ENCODE peak calls at places on chromosome 1, in six cellular contexts. S, G, N, Q, F and C are unnamed samples.

GRCh38 chr1:201436461-201436860 is 14.9 kb upstream of the TNNI1 start:
- DNase-seq in S (no peak), F (no peak), G (no peak), N (no peak), Q (no peak), C (no peak)

GRCh38 chr1:95086949-95087533 is 14.3 kb upstream of the ALG14 start:
- DNase-seq in N (no peak), F (peak), S (no peak), Q (peak), G (peak), C (peak)

GRCh38 chr1:230414694-230415093 is 11.4 kb downstream of the PGBD5 start:
- DNase-seq in F (no peak), N (no peak), Q (no peak), S (no peak), G (no peak), C (no peak)

GRCh38 chr1:27436204-27437159 is 44.1 kb downstream of the GPR3 start:
- DNase-seq in F (peak), S (no peak), N (peak), Q (peak), G (peak), C (peak)

GRCh38 chr1:71521655-71522264 is 440.9 kb upstream of the ZRANB2 start:
- DNase-seq in S (peak), N (peak), F (peak), G (peak), Q (peak), C (peak)

GRCh38 chr1:27563407-27564263 is 40.3 kb downstream of the AHDC1 start:
- DNase-seq in S (peak), Q (no peak), F (peak), G (no peak), N (no peak), C (no peak)

GRCh38 chr1:234773936-234774677 is 164.1 kb upstream of the IRF2BP2 start:
- DNase-seq in G (no peak), S (no peak), Q (no peak), N (no peak), F (no peak), C (no peak)

GRCh38 chr1:91402023-91402422 is 2.6 kb downstream of the HFM1 start:
- DNase-seq in G (peak), F (peak), Q (peak), S (no peak), N (no peak), C (peak)

GRCh38 chr1:244735854-244736561 is 83.1 kb downstream of the DESI2 start:
- DNase-seq in Q (no peak), S (no peak), F (peak), G (no peak), N (no peak), C (no peak)

GRCh38 chr1:16967095-16967567 is 13.3 kb downstream of the MFAP2 start:
- DNase-seq in S (peak), G (no peak), N (no peak), Q (peak), F (peak), C (no peak)

GRCh38 chr1:56394298-56394697 is 185.1 kb downstream of the PLPP3 start:
- DNase-seq in S (no peak), N (no peak), Q (no peak), F (peak), G (no peak), C (no peak)

GRCh38 chr1:205827623-205828022 is 14.6 kb upstream of the SLC41A1 start:
- DNase-seq in Q (no peak), N (no peak), G (no peak), F (no peak), S (no peak), C (no peak)

GRCh38 chr1:201064806-201065205 is 41.3 kb upstream of the KIF21B start:
- DNase-seq in S (no peak), F (no peak), N (no peak), G (no peak), Q (no peak), C (no peak)

GRCh38 chr1:227788279-227789041 is 27.0 kb upstream of the PRSS38 start:
- DNase-seq in G (no peak), S (no peak), F (no peak), N (no peak), Q (peak), C (peak)

GRCh38 chr1:171910786-171911185 is 69.5 kb downstream of the DNM3 start:
- DNase-seq in F (peak), N (no peak), S (no peak), G (no peak), Q (peak), C (no peak)

GRCh38 chr1:59976194-59977074 is 49.9 kb upstream of the CYP2J2 start:
- DNase-seq in Q (peak), F (peak), N (peak), G (peak), S (peak), C (peak)

GRCh38 chr1:52918201-52918600 is 3.3 kb downstream of the ECHDC2 start:
- DNase-seq in F (no peak), G (no peak), S (no peak), N (no peak), Q (no peak), C (no peak)

GRCh38 chr1:115457295-115457694 is 119.2 kb upstream of the NGF start:
- DNase-seq in F (peak), G (no peak), N (no peak), Q (no peak), S (no peak), C (no peak)

GRCh38 chr1:41479000-41479807 is 5.3 kb downstream of the EDN2 start:
- DNase-seq in S (peak), N (no peak), G (no peak), Q (no peak), F (peak), C (no peak)

GRCh38 chr1:42646056-42646455 is 12.2 kb upstream of the PPIH start:
- DNase-seq in Q (no peak), S (no peak), F (no peak), N (no peak), G (no peak), C (no peak)

GRCh38 chr1:113874017-113874879 is 2.7 kb upstream of the PTPN22 start:
- DNase-seq in Q (peak), F (peak), G (peak), N (no peak), S (no peak), C (peak)

GRCh38 chr1:246787781-246788513 is 63.7 kb downstream of the SCCPDH start:
- DNase-seq in S (no peak), N (no peak), Q (no peak), G (no peak), F (no peak), C (no peak)

GRCh38 chr1:6864166-6864565 is 78.9 kb downstream of the CAMTA1 start:
- DNase-seq in S (peak), Q (peak), N (no peak), F (peak), G (no peak), C (no peak)

GRCh38 chr1:92365378-92366044 is 66.7 kb downstream of the RPAP2 start:
- DNase-seq in Q (no peak), G (peak), F (no peak), N (no peak), S (no peak), C (no peak)

GRCh38 chr1:53362270-53362669 is 34.4 kb upstream of the LRP8 start:
- DNase-seq in F (no peak), G (no peak), N (no peak), S (no peak), Q (no peak), C (no peak)

GRCh38 chr1:236800002-236800620 is 5.0 kb downstream of the MTR start:
- DNase-seq in Q (peak), S (no peak), N (no peak), F (peak), G (peak), C (peak)

GRCh38 chr1:60695633-60696032 is 386.7 kb upstream of the NFIA start:
- DNase-seq in N (no peak), Q (no peak), G (no peak), F (no peak), S (no peak), C (no peak)

GRCh38 chr1:244365821-244366220 is 85.9 kb downstream of the ADSS2 start:
- DNase-seq in N (no peak), S (no peak), G (no peak), Q (no peak), F (no peak), C (no peak)

GRCh38 chr1:110361856-110362255 is 22.7 kb downstream of the RBM15 start:
- DNase-seq in S (no peak), N (no peak), G (no peak), Q (no peak), F (no peak), C (no peak)
- TF ChIP-seq CTCF in S (no peak), N (no peak), G (no peak), Q (no peak), F (no peak), C (no peak)

GRCh38 chr1:80441664-80442063 is 1359.1 kb upstream of the ADGRL2 start:
- DNase-seq in Q (no peak), F (no peak), G (no peak), N (no peak), S (no peak), C (no peak)
- TF ChIP-seq CTCF in Q (no peak), F (no peak), G (no peak), N (no peak), S (no peak), C (no peak)

DNA sequence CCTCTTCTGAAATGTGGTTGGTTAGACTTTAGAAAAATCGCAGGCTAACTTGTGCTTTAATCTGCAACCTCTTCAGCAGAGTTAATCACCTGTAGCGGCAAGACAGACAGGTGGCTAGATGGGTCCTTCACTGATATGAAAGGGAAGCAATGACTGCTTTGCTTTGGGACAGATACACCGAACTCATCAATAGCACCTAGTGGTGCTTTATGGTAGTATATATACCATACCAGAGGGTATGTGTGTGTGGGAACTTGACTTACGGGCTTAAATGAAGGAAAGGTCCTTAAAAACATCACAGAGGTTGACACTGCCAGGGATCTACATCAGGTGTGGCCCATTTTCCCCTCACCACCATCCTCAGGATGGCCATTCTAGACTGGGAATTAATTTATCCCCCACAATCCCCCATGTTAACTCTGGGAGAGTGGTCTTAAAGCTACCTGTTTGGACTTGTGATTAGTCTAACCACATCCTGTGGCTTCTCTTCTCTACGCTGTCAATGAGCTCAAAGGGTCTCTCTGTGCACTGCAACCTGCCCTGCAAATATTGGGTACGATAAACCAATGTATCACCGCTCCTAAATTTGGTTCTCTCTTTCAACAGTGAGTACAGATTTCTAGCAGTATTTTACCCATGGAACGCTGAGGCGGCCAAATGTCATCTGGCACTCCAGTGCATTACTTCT is 162.7 kb downstream of the SIPA1L2 start:
- DNase-seq in G (no peak), F (no peak), N (peak), S (no peak), Q (no peak), C (no peak)
- TF ChIP-seq CTCF in G (no peak), F (no peak), N (no peak), S (no peak), Q (no peak), C (no peak)

GRCh38 chr1:74396462-74396861 is 115.9 kb downstream of the LRRC53 start:
- DNase-seq in G (no peak), S (no peak), Q (no peak), F (no peak), N (no peak), C (no peak)
- TF ChIP-seq CTCF in G (no peak), S (no peak), Q (no peak), F (no peak), N (no peak), C (no peak)

GRCh38 chr1:223133824-223134435 is 9.1 kb downstream of the TLR5 start:
- DNase-seq in F (peak), N (peak), Q (peak), S (peak), G (peak), C (peak)
- TF ChIP-seq CTCF in F (peak), N (no peak), Q (peak), S (peak), G (peak), C (peak)

GRCh38 chr1:101310484-101310883 is 73.7 kb downstream of the S1PR1 start:
- DNase-seq in N (peak), F (no peak), S (no peak), Q (no peak), G (peak), C (no peak)

GRCh38 chr1:101311146-101311892 is 74.5 kb downstream of the S1PR1 start:
- DNase-seq in Q (no peak), S (no peak), F (no peak), G (no peak), N (peak), C (no peak)

GRCh38 chr1:101308935-101309333 is 72.1 kb downstream of the S1PR1 start:
- DNase-seq in G (peak), N (peak), Q (peak), S (no peak), F (no peak), C (no peak)

GRCh38 chr1:101309334-101310221 is 72.8 kb downstream of the S1PR1 start:
- DNase-seq in S (peak), G (peak), Q (peak), N (peak), F (peak), C (peak)

GRCh38 chr1:101308001-101308659 is 71.3 kb downstream of the S1PR1 start:
- DNase-seq in S (no peak), Q (no peak), G (no peak), F (no peak), N (no peak), C (no peak)
- TF ChIP-seq CTCF in S (no peak), Q (no peak), G (no peak), F (no peak), N (no peak), C (no peak)

GRCh38 chr1:157994704-157995540 is 1.5 kb downstream of the KIRREL1 start:
- DNase-seq in N (no peak), G (no peak), S (no peak), F (peak), Q (peak), C (peak)

GRCh38 chr1:157994081-157994581 is 686 bp downstream of the KIRREL1 start:
- DNase-seq in S (no peak), G (no peak), N (peak), Q (no peak), F (no peak), C (no peak)

GRCh38 chr1:157993179-157994080 is at the start of gene KIRREL1:
- DNase-seq in F (peak), N (peak), Q (no peak), S (peak), G (no peak), C (peak)

GRCh38 chr1:157992813-157993178 is 649 bp upstream of the KIRREL1 start:
- DNase-seq in N (no peak), Q (no peak), G (no peak), S (no peak), F (no peak), C (no peak)

GRCh38 chr1:157995575-157996169 is 2.2 kb downstream of the KIRREL1 start:
- DNase-seq in S (no peak), G (no peak), N (no peak), F (no peak), Q (no peak), C (no peak)
- TF ChIP-seq CTCF in S (no peak), G (no peak), N (no peak), F (peak), Q (no peak), C (no peak)

GRCh38 chr1:232951605-232952004 is 1.2 kb downstream of the NTPCR start:
- DNase-seq in S (no peak), N (no peak), G (no peak), F (no peak), Q (no peak), C (peak)

GRCh38 chr1:232949636-232950196 is 695 bp upstream of the NTPCR start:
- DNase-seq in G (no peak), Q (no peak), F (no peak), S (no peak), N (no peak), C (no peak)

GRCh38 chr1:232950919-232951579 is 638 bp downstream of the NTPCR start:
- DNase-seq in S (no peak), G (peak), F (peak), Q (peak), N (peak), C (peak)

GRCh38 chr1:232952514-232953175 is 2.2 kb downstream of the NTPCR start:
- DNase-seq in N (peak), Q (peak), G (peak), F (peak), S (peak), C (peak)

DNA sequence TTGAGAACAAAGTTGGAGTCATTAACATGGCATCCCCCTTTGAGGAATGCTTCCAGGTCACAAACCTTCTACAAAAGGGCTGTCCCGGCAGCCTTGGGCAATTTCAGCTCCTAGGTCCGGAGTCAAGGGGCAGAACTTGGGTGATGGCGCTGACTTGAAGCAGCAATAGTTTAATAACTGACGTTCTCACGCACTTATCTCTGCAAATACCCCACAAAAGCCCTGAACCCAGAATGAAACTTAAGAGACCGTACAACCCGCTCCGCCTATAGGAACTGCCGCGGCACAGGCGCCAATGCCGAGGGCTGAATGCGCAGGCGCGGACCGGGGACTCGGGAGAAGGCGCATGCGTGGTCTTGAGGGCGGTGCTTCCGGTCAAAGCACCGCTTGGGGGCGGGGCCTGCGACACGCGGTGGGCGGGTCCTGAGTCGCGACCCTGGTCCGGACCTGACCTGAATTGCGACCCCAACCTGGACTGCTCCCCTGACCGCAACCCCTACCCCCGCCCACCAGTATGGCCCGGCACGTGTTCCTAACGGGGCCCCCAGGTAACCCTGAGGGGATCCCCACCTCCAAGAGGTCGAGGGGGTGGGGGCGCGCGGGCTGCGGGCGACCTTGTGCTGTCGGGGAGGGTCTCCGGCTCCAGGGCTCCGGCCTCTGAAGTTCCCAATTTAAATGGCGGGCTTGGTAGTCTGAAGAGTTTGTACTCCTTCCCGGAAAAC is at the start of gene NTPCR:
- DNase-seq in Q (peak), N (peak), F (peak), G (peak), S (peak), C (peak)
- TF ChIP-seq CTCF in Q (no peak), N (peak), F (peak), G (no peak), S (no peak), C (no peak)

GRCh38 chr1:10155087-10155712 is 55.2 kb upstream of the KIF1B start:
- DNase-seq in Q (no peak), N (no peak), F (no peak), S (no peak), G (no peak), C (no peak)

GRCh38 chr1:10152709-10153284 is 57.6 kb upstream of the KIF1B start:
- DNase-seq in S (peak), F (peak), G (peak), N (peak), Q (peak), C (peak)
- TF ChIP-seq CTCF in S (peak), F (peak), G (peak), N (peak), Q (peak), C (peak)